ENCODE peak calls at places on chromosomes 4 and X, in four cellular contexts. D is mesothelial cell of epicardium, R is thoracic aorta, L is upper lobe of left lung. V is an unnamed sample.

GRCh38 chrX:43677993-43678392 is 21.9 kb downstream of the MAOA start:
- DNase-seq in D (no peak), R (no peak), L (no peak), V (no peak)

GRCh38 chrX:93422693-93423092 is 250.7 kb downstream of the NAP1L3 start:
- DNase-seq in D (no peak), R (no peak), L (no peak), V (no peak)

GRCh38 chrX:112913807-112914206 is 73.2 kb upstream of the AMOT start:
- DNase-seq in D (no peak), R (no peak), L (no peak), V (no peak)

GRCh38 chrX:13029831-13030771 is 14.3 kb downstream of the FAM9C start:
- DNase-seq in D (no peak), R (no peak), L (no peak), V (no peak)

GRCh38 chrX:10722804-10723364 is 102.5 kb upstream of the MID1 start:
- DNase-seq in D (no peak), R (no peak), L (peak), V (no peak)

GRCh38 chr4:168449740-168450442 is 30.4 kb downstream of the DDX60L start:
- DNase-seq in D (no peak), R (no peak), L (peak), V (no peak)

GRCh38 chrX:106874075-106874474 is 29.1 kb downstream of the RIPPLY1 start:
- DNase-seq in D (no peak), R (no peak), L (no peak), V (no peak)

GRCh38 chrX:121165930-121166359 is 118.5 kb downstream of the GLUD2 start:
- DNase-seq in D (no peak), R (no peak), L (no peak), V (no peak)

GRCh38 chrX:40189018-40189417 is 91.3 kb upstream of the BCOR start:
- DNase-seq in D (no peak), R (no peak), L (no peak), V (no peak)

GRCh38 chr4:159227378-159227777 is 124.5 kb downstream of the RAPGEF2 start:
- DNase-seq in D (no peak), R (no peak), L (no peak), V (no peak)

GRCh38 chrX:40448793-40449192 is 132.0 kb upstream of the ATP6AP2 start:
- DNase-seq in D (no peak), R (no peak), L (no peak), V (no peak)

V was measured in type B pancreatic cell.